ENCODE peak calls at places on chromosome 21, in five cellular contexts. O is ELR, A is pancreas, Y is IMR-90, L is colonic mucosa. C is an unnamed sample.

GRCh38 chr21:32403201-32403701 is 9.3 kb upstream of the EVA1C start:
- DNase-seq in A (no peak), O (peak; percentile 79), L (peak; percentile 70), Y (peak; percentile 73), C (peak; percentile 67)

GRCh38 chr21:29219165-29219770 is 79.5 kb upstream of the BACH1 start:
- DNase-seq in L (peak; percentile 39), O (no peak), A (no peak), Y (peak; percentile 47), C (no peak)

GRCh38 chr21:35036521-35037383 is 12.3 kb downstream of the RUNX1 start:
- DNase-seq in A (no peak), L (no peak), O (no peak), Y (no peak), C (no peak)

GRCh38 chr21:35229290-35229689 is 180.2 kb upstream of the RUNX1 start:
- DNase-seq in O (no peak), Y (no peak), A (no peak), L (no peak), C (no peak)

GRCh38 chr21:45856422-45856821 is 125.1 kb upstream of the COL6A1 start:
- DNase-seq in A (no peak), O (no peak), Y (no peak), L (no peak), C (peak; percentile 34)

GRCh38 chr21:38930838-38931237 is 125.1 kb downstream of the ETS2 start:
- DNase-seq in O (peak; percentile 69), A (no peak), Y (peak; percentile 74), L (no peak), C (no peak)

GRCh38 chr21:42991992-42992740 is 17.8 kb downstream of the PKNOX1 start:
- DNase-seq in A (no peak), L (peak; percentile 37), O (peak; percentile 95), Y (peak; percentile 97), C (no peak)

GRCh38 chr21:45051580-45052434 is 22.6 kb upstream of the ADARB1 start:
- DNase-seq in O (no peak), Y (no peak), A (no peak), L (no peak), C (no peak)

GRCh38 chr21:37240978-37241377 is 26.2 kb downstream of the VPS26C start:
- DNase-seq in A (no peak), O (no peak), Y (no peak), L (no peak), C (no peak)

GRCh38 chr21:16427587-16428087 is 697.9 kb downstream of the USP25 start:
- DNase-seq in Y (no peak), L (no peak), A (no peak), O (no peak), C (no peak)

GRCh38 chr21:40846566-40847411 is at the start of gene DSCAM:
- DNase-seq in L (no peak), A (peak; percentile 63), Y (no peak), O (peak; percentile 18), C (no peak)

GRCh38 chr21:28063241-28063640 is 929.4 kb downstream of the LTN1 start:
- DNase-seq in A (no peak), Y (no peak), O (no peak), L (no peak), C (no peak)

GRCh38 chr21:14542638-14543037 is 3.5 kb downstream of the SAMSN1 start:
- DNase-seq in L (no peak), A (no peak), O (no peak), Y (no peak), C (no peak)

GRCh38 chr21:44353200-44353970 is at the start of gene TRPM2:
- DNase-seq in O (no peak), Y (no peak), A (no peak), L (no peak), C (no peak)

GRCh38 chr21:15121655-15122120 is 56.9 kb upstream of the NRIP1 start:
- DNase-seq in O (peak; percentile 16), A (peak; percentile 72), Y (peak; percentile 47), L (no peak), C (no peak)

GRCh38 chr21:16794944-16795343 is 717.9 kb upstream of the CXADR start:
- DNase-seq in O (peak; percentile 92), A (no peak), L (no peak), Y (peak; percentile 95), C (no peak)

GRCh38 chr21:25639922-25640670 is 1.0 kb downstream of the JAM2 start:
- DNase-seq in L (peak; percentile 22), A (peak; percentile 60), O (peak; percentile 36), Y (no peak), C (peak; percentile 59)